ENCODE peak calls at places on chromosomes 12 and 14, in ten cellular contexts. A is fibroblast of lung, U is GM23248, R is H9, X is OCI-LY7, D is neural progenitor cell, B is HepG2, M is GM12878, L is neuronal stem cell, T is HCT116. O is an unnamed sample.

GRCh38 chr12:124498178-124498869 is 69.1 kb downstream of the NCOR2 start:
- DNase-seq in A (peak; percentile 83), U (peak; percentile 81), R (no peak), X (no peak), D (no peak), B (no peak), M (no peak), L (no peak), T (no peak), O (no peak)

GRCh38 chr14:63624203-63624602 is 17.5 kb downstream of the WDR89 start:
- DNase-seq in A (no peak), U (no peak), R (no peak), X (no peak), D (no peak), B (no peak), M (no peak), L (no peak), T (no peak), O (no peak)

GRCh38 chr14:100640481-100641273 is 53.5 kb upstream of the BEGAIN start:
- DNase-seq in A (peak; percentile 79), U (no peak), R (no peak), X (peak; percentile 76), D (no peak), B (no peak), M (peak; percentile 37), L (no peak), T (no peak), O (no peak)

GRCh38 chr14:100241279-100241678 is 2.3 kb downstream of the YY1 start:
- DNase-seq in A (no peak), U (peak; percentile 34), R (no peak), X (no peak), D (no peak), B (no peak), M (no peak), L (no peak), T (no peak), O (no peak)

GRCh38 chr12:51906452-51907082 is 737 bp upstream of the ACVRL1 start:
- DNase-seq in A (no peak), U (no peak), R (no peak), X (no peak), D (no peak), B (no peak), M (no peak), L (no peak), T (no peak), O (no peak)

GRCh38 chr12:73623421-73623820 is 914.2 kb upstream of the ATXN7L3B start:
- DNase-seq in A (no peak), U (no peak), R (no peak), X (no peak), D (no peak), B (no peak), M (no peak), L (no peak), T (no peak), O (no peak)

GRCh38 chr14:89654998-89655397 is 238.0 kb upstream of the FOXN3 start:
- DNase-seq in A (peak; percentile 29), U (no peak), R (no peak), X (no peak), D (no peak), B (no peak), M (no peak), L (no peak), T (no peak), O (no peak)

GRCh38 chr14:101469382-101470251 is 91.7 kb upstream of the DIO3 start:
- DNase-seq in A (no peak), U (no peak), R (peak; percentile 19), X (no peak), D (no peak), B (no peak), M (no peak), L (no peak), T (no peak), O (no peak)

GRCh38 chr14:96053600-96054381 is 14.6 kb downstream of the C14orf132 start:
- DNase-seq in A (peak; percentile 100), U (peak; percentile 100), R (no peak), X (no peak), D (no peak), B (no peak), M (no peak), L (no peak), T (no peak), O (no peak)

GRCh38 chr12:124727244-124727673 is 136.4 kb downstream of the SCARB1 start:
- DNase-seq in A (peak; percentile 72), U (peak; percentile 93), R (no peak), X (no peak), D (no peak), B (peak; percentile 67), M (no peak), L (no peak), T (peak; percentile 83), O (no peak)

DNA sequence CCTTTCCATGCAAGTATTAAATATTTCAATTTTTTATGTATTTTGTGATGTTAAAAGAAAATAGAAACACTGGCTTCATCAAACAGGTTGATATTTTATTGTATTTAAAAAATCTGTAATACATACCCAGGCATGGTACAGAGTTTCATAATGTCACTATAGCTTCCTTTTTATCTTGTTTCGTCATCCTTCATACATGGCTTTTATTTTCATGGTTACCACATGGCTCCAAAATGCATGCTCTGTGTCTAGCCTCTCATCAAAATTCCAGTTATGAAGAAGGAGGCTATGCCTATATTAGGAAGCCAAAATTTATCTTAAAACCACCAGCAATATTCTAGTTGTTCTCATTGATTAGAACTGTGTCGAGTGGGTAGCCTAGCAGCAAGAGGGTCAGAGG is 464.8 kb downstream of the BTG1 start:
- DNase-seq in A (no peak), U (no peak), R (no peak), X (no peak), D (no peak), B (no peak), M (no peak), L (no peak), T (no peak), O (no peak)
- H3K4me2 ChIP-seq in A (no peak overlapping the region), U (no peak overlapping the region), R (no peak overlapping the region), X (no peak overlapping the region), D (no peak overlapping the region), B (no peak overlapping the region), M (no peak overlapping the region), L (no peak overlapping the region), T (no peak overlapping the region), O (no peak overlapping the region)

DNA sequence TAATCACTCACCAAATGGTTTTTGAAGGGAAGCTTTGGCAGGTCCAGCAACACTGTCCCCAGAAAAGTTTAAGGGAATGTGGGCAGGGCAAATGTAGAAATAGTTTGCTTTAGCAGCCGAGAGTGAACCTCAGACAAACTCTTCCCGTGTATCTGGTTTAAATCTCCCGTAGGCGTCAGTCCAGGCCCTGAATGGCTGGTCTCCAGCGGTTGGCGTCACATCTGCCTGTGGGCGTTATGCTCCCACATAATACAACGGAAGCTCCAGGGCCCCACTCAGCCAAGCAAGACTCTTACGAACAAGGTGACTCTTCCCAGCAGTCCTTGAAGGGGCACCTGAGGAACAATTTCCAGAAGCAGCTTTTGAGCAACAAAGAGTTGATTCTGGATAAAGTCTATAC is 942 bp downstream of the ZC2HC1C start:
- DNase-seq in A (no peak), U (peak; percentile 74), R (no peak), X (no peak), D (no peak), B (no peak), M (no peak), L (no peak), T (no peak), O (no peak)
- H3K4me2 ChIP-seq in A (no peak overlapping the region), U (peak overlapping the region; percentile 86), R (peak overlapping the region; percentile 96), X (peak overlapping the region; percentile 90), D (peak overlapping the region; percentile 92), B (peak overlapping the region; percentile 98), M (no peak overlapping the region), L (no peak overlapping the region), T (no peak overlapping the region), O (peak overlapping the region; percentile 99)

GRCh38 chr14:104023325-104024055 is 62.0 kb upstream of the ASPG start:
- DNase-seq in A (no peak), U (peak; percentile 8), R (no peak), X (no peak), D (no peak), B (no peak), M (no peak), L (no peak), T (no peak), O (no peak)
- H3K4me2 ChIP-seq in A (no peak overlapping the region), U (no peak overlapping the region), R (no peak overlapping the region), X (no peak overlapping the region), D (no peak overlapping the region), B (no peak overlapping the region), M (no peak overlapping the region), L (no peak overlapping the region), T (no peak overlapping the region), O (no peak overlapping the region)

GRCh38 chr14:81122326-81122725 is 98.4 kb downstream of the GTF2A1 start:
- DNase-seq in A (no peak), U (no peak), R (no peak), X (peak; percentile 46), D (no peak), B (no peak), M (peak; percentile 53), L (no peak), T (no peak), O (no peak)
- H3K4me2 ChIP-seq in A (no peak overlapping the region), U (no peak overlapping the region), R (no peak overlapping the region), X (peak overlapping the region; percentile 27), D (no peak overlapping the region), B (no peak overlapping the region), M (peak overlapping the region; percentile 48), L (no peak overlapping the region), T (no peak overlapping the region), O (no peak overlapping the region)

GRCh38 chr12:3751151-3752095 is 1.5 kb downstream of the CRACR2A start:
- DNase-seq in A (no peak), U (no peak), R (peak; percentile 22), X (no peak), D (no peak), B (no peak), M (no peak), L (no peak), T (no peak), O (no peak)
- H3K4me2 ChIP-seq in A (peak overlapping the region; percentile 95), U (no peak overlapping the region), R (no peak overlapping the region), X (peak overlapping the region; percentile 87), D (no peak overlapping the region), B (no peak overlapping the region), M (peak overlapping the region; percentile 98), L (no peak overlapping the region), T (peak overlapping the region; percentile 89), O (no peak overlapping the region)

O was measured in keratinocyte.